ENCODE peak calls at places on chromosome 2, in seven cellular contexts. A, D, N, U, E, C and H are unnamed samples.

GRCh38 chr2:74571058-74571457 is 16.5 kb downstream of the DOK1 start:
- DNase-seq in D (no peak), E (no peak), U (no peak), C (peak; percentile 32), N (no peak), A (no peak), H (no peak)

GRCh38 chr2:201622306-201622705 is 21.0 kb downstream of the TMEM237 start:
- DNase-seq in D (no peak), N (no peak), U (no peak), E (no peak), A (no peak), C (no peak), H (no peak)

GRCh38 chr2:201259216-201259615 is 1.1 kb upstream of the CASP8 start:
- DNase-seq in U (no peak), N (no peak), A (no peak), E (no peak), D (no peak), C (peak; percentile 19), H (no peak)

GRCh38 chr2:158580760-158581159 is 124.0 kb downstream of the PKP4 start:
- DNase-seq in U (no peak), A (no peak), D (no peak), N (no peak), C (no peak), E (no peak), H (no peak)

GRCh38 chr2:99863914-99864273 is 278.5 kb downstream of the AFF3 start:
- DNase-seq in A (no peak), E (no peak), N (no peak), C (no peak), U (no peak), D (no peak), H (no peak)

GRCh38 chr2:45974762-45975408 is 322.3 kb upstream of the EPAS1 start:
- DNase-seq in D (no peak), E (no peak), A (no peak), U (no peak), C (no peak), N (no peak), H (no peak)

GRCh38 chr2:95380280-95380679 is 22.2 kb upstream of the FAHD2A start:
- DNase-seq in N (no peak), C (no peak), E (no peak), D (no peak), A (no peak), U (no peak), H (no peak)

GRCh38 chr2:39736593-39736992 is 42.5 kb downstream of the THUMPD2 start:
- DNase-seq in C (no peak), U (no peak), A (no peak), E (no peak), D (no peak), N (no peak), H (peak; percentile 74)

GRCh38 chr2:219803294-219803693 is 175.9 kb downstream of the SLC4A3 start:
- DNase-seq in E (no peak), C (no peak), D (no peak), U (no peak), N (no peak), A (no peak), H (peak; percentile 29)